ENCODE peak calls at places on chromosomes 7 and 10, in six cellular contexts. Z is SK-N-SH, D is HepG2, S is K562, U is HL-60, O is H1. J is an unnamed sample.

GRCh38 chr7:16649196-16649595 is 3.2 kb downstream of the BZW2 start:
- DNase-seq in Z (no peak), D (no peak), S (no peak), U (no peak), O (no peak), J (no peak)

GRCh38 chr10:42975558-42976352 is 101.1 kb upstream of the RET start:
- DNase-seq in Z (peak; percentile 44), D (peak; percentile 20), S (peak; percentile 39), U (peak; percentile 95), O (no peak), J (no peak)

GRCh38 chr7:98357751-98358161 is 43.1 kb downstream of the BAIAP2L1 start:
- DNase-seq in Z (no peak), D (peak; percentile 72), S (no peak), U (no peak), O (no peak), J (no peak)

GRCh38 chr7:128826512-128826911 is 3.7 kb upstream of the FLNC start:
- DNase-seq in Z (no peak), D (no peak), S (no peak), U (no peak), O (no peak), J (no peak)

GRCh38 chr10:124172241-124172661 is 78.9 kb upstream of the CHST15 start:
- DNase-seq in Z (no peak), D (no peak), S (no peak), U (no peak), O (no peak), J (no peak)

GRCh38 chr10:52106895-52107294 is 207.2 kb upstream of the DKK1 start:
- DNase-seq in Z (no peak), D (no peak), S (no peak), U (no peak), O (no peak), J (no peak)

GRCh38 chr10:67256984-67257383 is 331.1 kb downstream of the LRRTM3 start:
- DNase-seq in Z (no peak), D (no peak), S (no peak), U (no peak), O (no peak), J (no peak)

GRCh38 chr10:19817251-19818046 is 1.2 kb downstream of the PLXDC2 start:
- DNase-seq in Z (peak; percentile 51), D (no peak), S (no peak), U (no peak), O (peak; percentile 13), J (no peak)

GRCh38 chr7:118737935-118738334 is 513.4 kb downstream of the ANKRD7 start:
- DNase-seq in Z (no peak), D (no peak), S (no peak), U (no peak), O (no peak), J (no peak)

GRCh38 chr7:106112118-106112971 is at the start of gene SYPL1:
- DNase-seq in Z (peak; percentile 99), D (peak; percentile 78), S (peak; percentile 97), U (peak; percentile 93), O (peak; percentile 65), J (peak; percentile 66)

GRCh38 chr7:113561446-113561845 is 357.4 kb downstream of the PPP1R3A start:
- DNase-seq in Z (no peak), D (no peak), S (no peak), U (peak; percentile 52), O (no peak), J (no peak)

GRCh38 chr7:23558303-23558702 is 26.5 kb upstream of the TRA2A start:
- DNase-seq in Z (no peak), D (no peak), S (no peak), U (no peak), O (no peak), J (no peak)

GRCh38 chr10:88616250-88616977 is 29.9 kb downstream of the LIPJ start:
- DNase-seq in Z (no peak), D (no peak), S (no peak), U (no peak), O (no peak), J (no peak)

GRCh38 chr10:84075226-84076046 is 63.9 kb upstream of the GHITM start:
- DNase-seq in Z (no peak), D (no peak), S (no peak), U (no peak), O (no peak), J (no peak)

GRCh38 chr10:86663046-86663345 is 5.3 kb upstream of the LDB3 start:
- DNase-seq in Z (no peak), D (no peak), S (peak; percentile 24), U (no peak), O (no peak), J (no peak)

GRCh38 chr10:120607016-120607709 is 150.1 kb downstream of the PLPP4 start:
- DNase-seq in Z (no peak), D (no peak), S (no peak), U (no peak), O (no peak), J (no peak)

GRCh38 chr10:63219749-63220148 is 86.6 kb downstream of the NRBF2 start:
- DNase-seq in Z (no peak), D (no peak), S (no peak), U (no peak), O (no peak), J (no peak)

GRCh38 chr7:84191842-84192241 is 2.7 kb downstream of the SEMA3A start:
- DNase-seq in Z (no peak), D (no peak), S (no peak), U (no peak), O (no peak), J (no peak)
- TF ChIP-seq GABPA in Z (no peak), D (no peak), S (no peak), U (no peak), O (no peak), J (no peak)

GRCh38 chr7:100051611-100052010 is 2.0 kb downstream of the ZSCAN21 start:
- DNase-seq in Z (no peak), D (peak; percentile 39), S (no peak), U (no peak), O (no peak), J (no peak)

GRCh38 chr7:100053201-100053600 is 3.6 kb downstream of the ZSCAN21 start:
- DNase-seq in Z (peak; percentile 62), D (peak; percentile 81), S (peak; percentile 49), U (peak; percentile 62), O (no peak), J (no peak)

GRCh38 chr7:100049441-100050291 is at the start of gene ZSCAN21:
- DNase-seq in Z (peak; percentile 96), D (peak; percentile 75), S (peak; percentile 97), U (peak; percentile 78), O (peak; percentile 34), J (peak; percentile 25)

GRCh38 chr7:100044719-100045118 is 4.9 kb upstream of the ZSCAN21 start:
- DNase-seq in Z (peak; percentile 28), D (no peak), S (no peak), U (peak; percentile 77), O (no peak), J (peak; percentile 11)

DNA sequence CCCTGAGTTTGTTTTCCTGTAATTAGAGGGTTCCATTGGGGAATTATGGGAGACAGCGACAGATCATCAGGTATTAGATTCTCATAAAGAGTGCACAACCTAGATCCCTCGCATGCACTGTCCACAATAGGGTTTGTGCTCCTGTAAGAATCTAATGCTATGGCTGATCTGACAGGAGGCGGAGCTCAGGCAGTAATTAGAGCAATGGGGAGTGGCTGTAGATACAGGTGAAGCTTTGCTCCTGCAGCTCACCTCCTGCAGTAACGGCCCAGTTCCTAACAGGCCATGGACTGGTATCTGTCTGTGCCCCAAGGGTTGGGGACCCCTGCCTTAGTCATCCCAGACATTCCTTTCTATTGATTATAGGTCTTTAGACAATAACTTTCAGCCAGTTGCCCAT is 894 bp upstream of the ZSCAN21 start:
- DNase-seq in Z (no peak), D (no peak), S (no peak), U (no peak), O (no peak), J (no peak)
- TF ChIP-seq GABPA in Z (no peak), D (no peak), S (no peak), U (no peak), O (no peak), J (no peak)

GRCh38 chr10:50619882-50620281 is 3.9 kb downstream of the SGMS1 start:
- DNase-seq in Z (no peak), D (no peak), S (no peak), U (no peak), O (no peak), J (no peak)

GRCh38 chr10:50619171-50619570 is 4.6 kb downstream of the SGMS1 start:
- DNase-seq in Z (no peak), D (no peak), S (no peak), U (no peak), O (no peak), J (no peak)

GRCh38 chr10:50620899-50621298 is 2.9 kb downstream of the SGMS1 start:
- DNase-seq in Z (no peak), D (no peak), S (no peak), U (no peak), O (no peak), J (no peak)

GRCh38 chr10:50615654-50616053 is 8.1 kb downstream of the SGMS1 start:
- DNase-seq in Z (no peak), D (no peak), S (no peak), U (no peak), O (no peak), J (no peak)

DNA sequence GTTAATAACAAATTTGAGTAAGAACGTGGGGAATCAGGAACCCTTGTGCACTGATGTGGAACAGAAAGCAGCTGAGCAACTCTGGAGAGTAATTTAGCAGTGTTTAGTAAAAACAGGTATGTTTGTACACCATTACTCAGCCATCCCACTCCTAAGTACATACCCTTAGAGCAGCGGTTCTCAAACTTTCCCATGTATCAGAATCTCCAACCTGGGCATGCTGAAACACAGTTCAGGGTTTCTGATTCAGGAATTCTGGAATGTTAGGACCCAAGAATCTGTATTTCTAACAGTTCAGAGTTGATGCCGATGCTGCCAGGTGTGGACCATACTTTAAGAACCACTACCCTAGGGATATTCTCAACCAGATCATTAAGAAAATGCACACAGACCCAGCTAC is 5.1 kb downstream of the SGMS1 start:
- DNase-seq in Z (no peak), D (no peak), S (no peak), U (no peak), O (no peak), J (no peak)
- TF ChIP-seq GABPA in Z (no peak), D (no peak), S (no peak), U (no peak), O (no peak), J (no peak)

GRCh38 chr7:70787772-70788171 is 344.2 kb upstream of the GALNT17 start:
- DNase-seq in Z (no peak), D (no peak), S (no peak), U (no peak), O (no peak), J (no peak)

GRCh38 chr7:70787275-70787674 is 344.7 kb upstream of the GALNT17 start:
- DNase-seq in Z (no peak), D (no peak), S (no peak), U (no peak), O (no peak), J (no peak)

GRCh38 chr7:70789481-70790214 is 342.3 kb upstream of the GALNT17 start:
- DNase-seq in Z (no peak), D (no peak), S (no peak), U (no peak), O (no peak), J (no peak)

GRCh38 chr7:70790215-70791073 is 341.5 kb upstream of the GALNT17 start:
- DNase-seq in Z (no peak), D (no peak), S (peak; percentile 20), U (no peak), O (no peak), J (no peak)

DNA sequence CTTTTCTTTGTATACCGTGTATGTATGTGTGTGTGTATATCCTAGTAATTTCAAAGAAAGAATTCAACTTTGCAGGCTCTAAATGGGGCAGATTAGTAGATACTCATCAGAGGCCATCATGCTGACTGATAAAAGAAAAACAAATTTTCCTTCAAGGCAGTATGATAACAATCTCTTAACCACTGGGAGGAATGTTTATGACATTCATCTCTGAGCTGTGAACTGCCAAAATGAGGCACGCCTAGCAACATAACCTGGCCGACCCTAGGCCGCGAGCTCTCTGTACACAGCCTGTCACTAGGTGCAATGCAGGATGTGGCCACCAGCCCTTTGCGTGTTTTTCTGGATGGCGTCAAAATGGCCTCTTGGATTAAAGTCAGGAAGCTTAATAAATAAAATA is 343.7 kb upstream of the GALNT17 start:
- DNase-seq in Z (peak; percentile 59), D (no peak), S (peak; percentile 68), U (no peak), O (no peak), J (no peak)
- TF ChIP-seq GABPA in Z (no peak), D (no peak), S (no peak), U (no peak), O (no peak), J (no peak)

J was measured in GM12878.